ENCODE peak calls at places on chromosomes 7 and 10, in nine cellular contexts. S is ovary, X is lower lobe of right lung, A is IMR-90, G is foreskin fibroblast, V is NB4, H is dorsolateral prefrontal cortex, R is psoas muscle, E is cardiac fibroblast. Z is an unnamed sample.

GRCh38 chr10:61747341-61747740 is 84.6 kb downstream of the CABCOCO1 start:
- DNase-seq in S (no peak), X (no peak), A (no peak), G (no peak), V (no peak), H (no peak), R (no peak), E (no peak), Z (no peak)

GRCh38 chr7:111827863-111828504 is 265.7 kb upstream of the IMMP2L start:
- DNase-seq in S (no peak), X (no peak), A (peak), G (peak), V (no peak), H (no peak), R (no peak), E (peak), Z (no peak)

GRCh38 chr7:157811946-157812345 is 475.1 kb downstream of the DNAJB6 start:
- DNase-seq in S (no peak), X (peak), A (no peak), G (no peak), V (no peak), H (no peak), R (no peak), E (no peak), Z (no peak)

GRCh38 chr7:49483142-49483541 is 290.3 kb upstream of the VWC2 start:
- DNase-seq in S (no peak), X (no peak), A (no peak), G (no peak), V (peak), H (no peak), R (no peak), E (no peak), Z (no peak)

GRCh38 chr10:86684305-86684704 is 16.0 kb downstream of the LDB3 start:
- DNase-seq in S (peak), X (no peak), A (peak), G (peak), V (peak), H (no peak), R (peak), E (no peak), Z (no peak)

GRCh38 chr7:66837007-66837406 is 84.0 kb upstream of the TMEM248 start:
- DNase-seq in S (no peak), X (peak), A (peak), G (peak), V (peak), H (no peak), R (no peak), E (peak), Z (no peak)

GRCh38 chr10:6009961-6010360 is 32.6 kb upstream of the IL15RA start:
- DNase-seq in S (no peak), X (no peak), A (peak), G (no peak), V (no peak), H (no peak), R (no peak), E (peak), Z (no peak)

GRCh38 chr10:32409741-32410140 is 36.2 kb upstream of the CCDC7 start:
- DNase-seq in S (no peak), X (no peak), A (peak), G (peak), V (no peak), H (no peak), R (no peak), E (no peak), Z (no peak)

GRCh38 chr7:147997636-147998035 is 592.9 kb upstream of the C7orf33 start:
- DNase-seq in S (no peak), X (no peak), A (no peak), G (no peak), V (no peak), H (no peak), R (no peak), E (no peak), Z (no peak)

GRCh38 chr7:380226-380550 is 90.2 kb downstream of the FOXL3 start:
- DNase-seq in S (no peak), X (no peak), A (no peak), G (no peak), V (no peak), H (no peak), R (no peak), E (no peak), Z (no peak)

GRCh38 chr7:151456782-151457181 is 16.8 kb upstream of the CRYGN start:
- DNase-seq in S (no peak), X (no peak), A (no peak), G (no peak), V (no peak), H (no peak), R (no peak), E (no peak), Z (peak)

GRCh38 chr10:17582015-17582414 is 35.2 kb downstream of the HACD1 start:
- DNase-seq in S (no peak), X (no peak), A (no peak), G (no peak), V (no peak), H (no peak), R (no peak), E (no peak), Z (no peak)
- H3K4me3 ChIP-seq in S (no peak), X (no peak), A (no peak), G (no peak), V (no peak), H (no peak), R (no peak), E (no peak), Z (no peak)

GRCh38 chr7:117381357-117381756 is 45.9 kb downstream of the ASZ1 start:
- DNase-seq in S (no peak), X (no peak), A (no peak), G (no peak), V (no peak), H (no peak), R (no peak), E (no peak), Z (no peak)
- TF ChIP-seq CTCF in S (no peak), X (no peak), A (no peak), G (peak), V (no peak), H (peak), R (no peak), E (no peak), Z (no peak)

DNA sequence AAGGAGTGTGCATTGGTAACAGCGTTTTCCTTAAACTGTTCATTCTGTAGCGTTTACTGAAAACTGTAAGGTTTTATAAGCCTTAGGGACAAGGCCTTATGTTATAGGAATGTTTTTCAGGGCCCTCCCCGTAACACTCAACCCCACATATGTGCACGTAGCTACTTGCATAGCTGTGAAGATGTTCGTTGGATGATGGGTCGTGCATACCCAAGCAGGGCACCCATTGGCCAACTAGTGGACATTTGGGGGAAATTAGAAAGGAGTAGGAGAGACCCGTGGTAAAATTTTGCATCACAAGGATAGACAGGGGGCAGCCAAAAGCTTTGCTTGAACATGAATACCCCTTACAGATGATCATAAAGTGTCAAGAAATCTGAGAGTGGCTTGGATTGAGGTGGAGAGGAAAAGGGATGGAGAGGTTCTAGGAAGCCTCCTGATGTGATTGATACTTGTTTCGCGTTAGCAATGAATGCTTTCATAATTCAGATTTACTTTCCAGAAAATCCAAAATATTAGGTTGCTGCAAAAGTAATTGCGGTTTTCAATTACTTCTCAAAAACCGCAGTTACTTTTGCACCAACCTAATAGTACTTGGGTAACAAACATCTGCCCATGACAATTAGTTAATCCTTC is 878 bp downstream of the SEC61A2 start:
- DNase-seq in S (no peak), X (no peak), A (peak), G (peak), V (peak), H (peak), R (no peak), E (peak), Z (no peak)
- H3K4me3 ChIP-seq in S (peak), X (peak), A (peak), G (peak), V (peak), H (peak), R (peak), E (peak), Z (peak)

GRCh38 chr10:71780722-71781121 is 7.4 kb upstream of the VSIR start:
- DNase-seq in S (no peak), X (no peak), A (no peak), G (no peak), V (no peak), H (no peak), R (no peak), E (no peak), Z (no peak)
- TF ChIP-seq CTCF in S (no peak), X (no peak), A (no peak), G (no peak), V (no peak), H (no peak), R (no peak), E (no peak), Z (no peak)

GRCh38 chr7:130207642-130208041 is at the start of gene SSMEM1:
- DNase-seq in S (no peak), X (no peak), A (peak), G (peak), V (peak), H (no peak), R (no peak), E (peak), Z (no peak)
- H3K4me3 ChIP-seq in S (no peak), X (no peak), A (no peak), G (no peak), V (no peak), H (no peak), R (no peak), E (no peak), Z (no peak)

GRCh38 chr7:74203157-74203556 is 6.6 kb upstream of the LAT2 start:
- DNase-seq in S (no peak), X (no peak), A (peak), G (peak), V (peak), H (no peak), R (no peak), E (peak), Z (no peak)
- TF ChIP-seq CTCF in S (no peak), X (peak), A (peak), G (peak), V (peak), H (peak), R (peak), E (peak), Z (peak)

DNA sequence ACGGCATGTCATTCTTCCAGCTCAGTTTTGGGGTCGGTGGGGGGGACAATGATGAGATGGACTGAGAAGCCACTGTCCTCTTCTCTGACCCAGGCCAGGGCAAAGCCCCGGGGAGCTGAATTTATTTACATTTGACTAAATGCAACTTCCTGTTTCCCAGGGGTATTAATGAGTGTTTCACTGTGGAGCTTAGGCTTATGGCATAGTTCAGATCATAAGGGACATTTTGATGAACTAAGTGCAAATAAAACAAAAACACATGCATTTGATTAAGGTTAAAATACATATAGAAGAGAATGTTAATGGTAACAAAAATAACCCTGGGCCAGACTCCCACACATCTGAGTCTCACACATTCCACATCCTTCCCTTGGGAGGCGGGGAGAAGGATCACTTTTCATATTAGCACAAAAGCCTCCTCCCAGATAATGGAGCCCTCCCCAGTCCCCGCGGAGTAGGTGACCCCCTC is 320.6 kb downstream of the FRMD4A start:
- DNase-seq in S (no peak), X (no peak), A (peak), G (peak), V (no peak), H (no peak), R (no peak), E (peak), Z (no peak)
- H3K4me3 ChIP-seq in S (peak), X (peak), A (peak), G (peak), V (no peak), H (peak), R (peak), E (peak), Z (peak)

GRCh38 chr7:55180821-55181542 is 162.2 kb downstream of the EGFR start:
- DNase-seq in S (no peak), X (no peak), A (no peak), G (no peak), V (no peak), H (no peak), R (no peak), E (no peak), Z (no peak)
- TF ChIP-seq CTCF in S (no peak), X (no peak), A (no peak), G (no peak), V (no peak), H (no peak), R (no peak), E (no peak), Z (no peak)

GRCh38 chr7:70317356-70317755 is 719.1 kb downstream of the AUTS2 start:
- DNase-seq in S (no peak), X (no peak), A (no peak), G (no peak), V (no peak), H (no peak), R (no peak), E (no peak), Z (no peak)
- H3K4me3 ChIP-seq in S (no peak), X (no peak), A (no peak), G (no peak), V (no peak), H (no peak), R (no peak), E (no peak), Z (no peak)